ENCODE peak calls at places on chromosomes 1 and 21, in nine cellular contexts. F, G, Q, O, C, V, D, Y and B are unnamed samples.

GRCh38 chr1:45493116-45493697 is 2.2 kb upstream of the TESK2 start:
- DNase-seq in O (peak), Q (no peak), F (peak), D (peak), G (peak), Y (peak), V (no peak), C (peak), B (peak)

GRCh38 chr1:247182994-247183393 is 11.2 kb upstream of the ZNF124 start:
- DNase-seq in C (no peak), D (no peak), G (no peak), Y (no peak), V (no peak), Q (no peak), F (no peak), O (no peak), B (no peak)

GRCh38 chr1:117312453-117313138 is 54.7 kb upstream of the MAN1A2 start:
- DNase-seq in V (no peak), G (no peak), Y (peak), D (no peak), F (peak), C (no peak), O (peak), Q (no peak), B (no peak)

GRCh38 chr1:64921761-64922160 is 44.6 kb downstream of the JAK1 start:
- DNase-seq in Y (peak), O (no peak), V (no peak), D (no peak), G (no peak), C (no peak), F (no peak), Q (no peak), B (no peak)

GRCh38 chr1:45815667-45816458 is 12.5 kb downstream of the MAST2 start:
- DNase-seq in Y (no peak), Q (no peak), O (no peak), C (no peak), F (no peak), V (no peak), G (no peak), D (no peak), B (no peak)

GRCh38 chr1:116819081-116819480 is 64.9 kb downstream of the CD2 start:
- DNase-seq in V (no peak), G (no peak), F (no peak), O (no peak), C (no peak), Y (no peak), Q (no peak), D (no peak), B (no peak)

GRCh38 chr1:53112271-53112774 is 30.1 kb downstream of the SLC1A7 start:
- DNase-seq in F (no peak), Q (no peak), Y (peak), G (no peak), O (no peak), C (no peak), D (no peak), V (no peak), B (no peak)

GRCh38 chr21:28554660-28555475 is 437.8 kb downstream of the LTN1 start:
- DNase-seq in Q (no peak), V (no peak), G (no peak), C (no peak), D (no peak), O (no peak), F (no peak), Y (no peak), B (no peak)

GRCh38 chr1:233379869-233380438 is 52.4 kb downstream of the MAP3K21 start:
- DNase-seq in Y (no peak), O (no peak), V (no peak), C (no peak), F (no peak), G (no peak), Q (no peak), D (no peak), B (no peak)

GRCh38 chr1:117567435-117567834 is 38.4 kb upstream of the TENT5C start:
- DNase-seq in V (no peak), C (no peak), Q (no peak), G (no peak), F (no peak), Y (no peak), D (peak), O (no peak), B (no peak)

GRCh38 chr1:191788551-191788950 is 369.7 kb upstream of the RGS18 start:
- DNase-seq in Y (no peak), C (no peak), Q (no peak), D (no peak), V (no peak), G (no peak), F (no peak), O (no peak), B (no peak)

GRCh38 chr1:27007909-27008582 is 4.6 kb downstream of the TENT5B start:
- DNase-seq in Q (no peak), C (peak), D (peak), V (no peak), G (peak), F (no peak), Y (no peak), O (no peak), B (no peak)

GRCh38 chr1:223870617-223871574 is 25.1 kb upstream of the TP53BP2 start:
- DNase-seq in O (peak), D (no peak), V (no peak), C (no peak), Q (no peak), G (no peak), Y (no peak), F (no peak), B (no peak)

GRCh38 chr1:43875327-43875726 is 58.3 kb upstream of the ARTN start:
- DNase-seq in Y (no peak), V (no peak), Q (no peak), G (no peak), O (no peak), C (no peak), F (no peak), D (no peak), B (no peak)

GRCh38 chr1:209176866-209177430 is 406.6 kb upstream of the CAMK1G start:
- DNase-seq in G (no peak), Y (no peak), Q (no peak), V (no peak), D (no peak), F (no peak), O (no peak), C (no peak), B (no peak)

GRCh38 chr1:3473381-3473844 is 18.9 kb downstream of the ARHGEF16 start:
- DNase-seq in F (no peak), O (no peak), C (no peak), G (no peak), Q (no peak), Y (no peak), V (no peak), D (peak), B (no peak)

GRCh38 chr1:227955808-227956207 is 8.1 kb upstream of the WNT9A start:
- DNase-seq in Q (no peak), F (no peak), V (no peak), C (no peak), D (no peak), G (no peak), Y (no peak), O (no peak), B (no peak)

GRCh38 chr1:58575831-58576726 is 973 bp downstream of the TACSTD2 start:
- DNase-seq in C (no peak), O (no peak), F (no peak), G (peak), D (peak), Q (peak), V (no peak), Y (no peak), B (no peak)

GRCh38 chr1:93779540-93780121 is 98.0 kb upstream of the BCAR3 start:
- DNase-seq in D (no peak), F (no peak), Y (no peak), Q (no peak), O (no peak), C (no peak), V (no peak), G (no peak), B (no peak)

GRCh38 chr1:181114574-181115366 is 26.3 kb downstream of the IER5 start:
- DNase-seq in Y (no peak), F (no peak), G (no peak), C (no peak), V (no peak), Q (no peak), O (no peak), D (no peak), B (no peak)

GRCh38 chr1:181115367-181115684 is 26.8 kb downstream of the IER5 start:
- DNase-seq in G (no peak), Q (no peak), C (no peak), D (no peak), Y (no peak), F (no peak), V (no peak), O (no peak), B (no peak)

GRCh38 chr1:181113061-181113695 is 24.7 kb downstream of the IER5 start:
- DNase-seq in O (no peak), Q (no peak), Y (peak), G (no peak), F (no peak), C (no peak), D (no peak), V (no peak), B (peak)

GRCh38 chr1:181111559-181111958 is 23.1 kb downstream of the IER5 start:
- DNase-seq in Q (no peak), D (no peak), G (no peak), V (no peak), C (no peak), Y (peak), F (no peak), O (no peak), B (no peak)

GRCh38 chr1:181112071-181112929 is 23.8 kb downstream of the IER5 start:
- DNase-seq in D (peak), O (peak), Q (peak), C (peak), G (peak), F (no peak), Y (peak), V (peak), B (no peak)
- TF ChIP-seq POLR2AphosphoS5 in D (peak), O (no peak), Q (peak), C (peak), G (peak), F (no peak), Y (no peak), V (peak), B (peak)

GRCh38 chr1:41245659-41246058 is 3.6 kb upstream of the SCMH1 start:
- DNase-seq in G (no peak), Y (no peak), D (peak), C (no peak), O (no peak), V (no peak), F (no peak), Q (no peak), B (no peak)

GRCh38 chr1:41241748-41242644 is at the start of gene SCMH1:
- DNase-seq in Q (peak), C (peak), O (peak), D (peak), Y (no peak), V (peak), F (peak), G (peak), B (peak)

GRCh38 chr1:41239988-41240610 is 2.0 kb downstream of the SCMH1 start:
- DNase-seq in Y (peak), C (no peak), G (no peak), D (no peak), F (no peak), V (no peak), O (peak), Q (no peak), B (no peak)

GRCh38 chr1:41240806-41241747 is 1.0 kb downstream of the SCMH1 start:
- DNase-seq in Q (peak), D (peak), C (peak), F (peak), V (peak), G (peak), Y (peak), O (peak), B (peak)

GRCh38 chr1:41242645-41243171 is 602 bp upstream of the SCMH1 start:
- DNase-seq in Y (no peak), D (peak), Q (no peak), F (no peak), C (no peak), G (no peak), O (no peak), V (no peak), B (no peak)
- TF ChIP-seq POLR2AphosphoS5 in Y (no peak), D (no peak), Q (no peak), F (no peak), C (no peak), G (no peak), O (no peak), V (no peak), B (no peak)

GRCh38 chr21:45050361-45050785 is 24.0 kb upstream of the ADARB1 start:
- DNase-seq in Y (no peak), D (no peak), V (no peak), C (no peak), G (no peak), F (no peak), Q (peak), O (no peak), B (no peak)
- TF ChIP-seq POLR2AphosphoS5 in Y (no peak), D (peak), V (peak), C (peak), G (peak), F (no peak), Q (peak), O (no peak), B (no peak)

GRCh38 chr1:29757866-29758763 is 521.8 kb downstream of the PTPRU start:
- DNase-seq in Q (no peak), D (no peak), Y (no peak), C (no peak), G (no peak), O (no peak), F (no peak), V (no peak), B (no peak)

GRCh38 chr1:29762635-29763034 is 526.3 kb downstream of the PTPRU start:
- DNase-seq in O (no peak), V (no peak), G (no peak), D (no peak), Q (no peak), Y (no peak), C (no peak), F (no peak), B (no peak)

GRCh38 chr1:29758764-29759499 is 522.6 kb downstream of the PTPRU start:
- DNase-seq in C (no peak), D (no peak), V (no peak), O (no peak), Q (no peak), G (no peak), Y (no peak), F (no peak), B (no peak)

GRCh38 chr1:29761159-29761928 is 525.0 kb downstream of the PTPRU start:
- DNase-seq in Y (no peak), D (no peak), O (no peak), C (no peak), Q (no peak), V (peak), G (no peak), F (no peak), B (no peak)

GRCh38 chr1:29760165-29760564 is 523.8 kb downstream of the PTPRU start:
- DNase-seq in C (no peak), F (no peak), O (no peak), Q (no peak), G (no peak), V (no peak), Y (no peak), D (no peak), B (no peak)
- TF ChIP-seq POLR2AphosphoS5 in C (no peak), F (no peak), O (no peak), Q (no peak), G (no peak), V (no peak), Y (no peak), D (no peak), B (no peak)

DNA sequence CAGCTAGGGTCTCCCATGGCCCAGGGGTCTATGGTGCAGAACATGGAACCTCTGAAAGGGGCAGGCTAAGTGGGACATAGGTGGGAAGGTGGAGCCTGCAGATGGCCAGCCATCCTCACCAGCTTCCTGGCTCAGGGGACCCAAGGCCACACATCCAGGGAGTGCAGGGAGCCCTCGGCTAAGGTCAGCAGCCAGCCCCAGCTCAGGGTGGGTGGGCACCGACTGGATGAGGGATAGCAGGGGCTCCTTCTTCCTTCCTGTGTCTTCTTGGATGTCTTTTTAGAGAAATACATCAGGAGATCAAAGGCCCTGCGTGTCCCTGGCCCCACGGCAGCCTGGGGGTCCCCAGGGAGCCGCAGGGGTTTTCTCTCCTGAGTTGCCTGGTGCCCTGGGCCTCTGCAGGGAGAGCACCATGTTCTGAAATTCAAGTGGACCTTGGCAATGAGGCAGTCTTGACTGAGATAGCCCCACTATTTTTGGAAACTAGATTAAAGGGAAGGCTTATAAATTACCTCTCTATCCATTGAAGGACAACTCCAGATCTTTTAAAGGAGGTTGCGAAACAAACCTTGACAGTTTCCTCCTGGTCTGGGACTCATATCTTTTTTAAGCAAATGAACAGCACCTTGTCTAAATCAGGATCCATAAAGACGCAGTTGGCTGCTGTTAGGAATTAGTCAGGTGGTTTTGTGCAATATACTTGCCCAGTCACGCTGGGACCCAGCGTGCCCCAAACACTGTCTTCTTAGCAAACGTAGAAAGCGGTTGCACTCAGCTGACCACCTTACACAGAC is 242.4 kb downstream of the TOMM20 start:
- DNase-seq in D (peak), O (no peak), Q (no peak), F (no peak), C (no peak), Y (no peak), V (peak), G (no peak), B (no peak)
- TF ChIP-seq POLR2AphosphoS5 in D (peak), O (no peak), Q (no peak), F (no peak), C (peak), Y (no peak), V (peak), G (no peak), B (no peak)

DNA sequence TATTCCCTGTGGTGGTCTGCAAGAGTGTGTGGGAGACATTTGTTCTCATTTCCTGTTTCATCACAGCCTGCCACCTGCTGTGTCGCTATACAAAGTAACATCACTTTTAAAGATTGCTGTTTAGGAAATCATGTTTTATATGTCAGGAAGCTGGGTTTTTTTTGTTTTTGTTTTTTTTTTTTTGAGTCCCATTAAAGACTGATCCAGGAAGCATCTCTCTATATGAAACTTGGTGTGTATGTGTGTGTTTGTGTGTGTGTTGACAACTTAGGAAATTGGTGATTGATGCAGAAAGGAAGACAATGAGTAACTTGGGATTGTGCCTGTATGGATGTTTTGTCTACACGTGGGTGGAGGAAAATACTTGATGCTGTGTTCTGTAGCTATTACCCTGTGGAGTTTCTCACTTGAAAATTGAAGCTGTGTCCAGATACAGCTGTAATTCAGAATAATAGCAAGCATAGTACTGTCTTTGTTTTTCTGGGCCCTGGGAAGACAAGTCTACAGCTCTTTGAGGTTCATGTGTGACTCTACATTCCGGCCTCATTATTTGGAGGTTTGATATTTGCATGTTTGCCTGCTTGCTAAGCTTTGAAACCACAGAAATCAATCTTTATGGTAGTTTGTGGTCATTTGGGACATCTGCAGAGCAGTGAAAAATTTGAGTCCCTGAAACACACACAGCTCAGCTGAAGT is 47.9 kb downstream of the LAMC1 start:
- DNase-seq in Q (no peak), C (no peak), O (no peak), V (no peak), F (peak), G (no peak), Y (peak), D (no peak), B (no peak)
- TF ChIP-seq POLR2AphosphoS5 in Q (no peak), C (no peak), O (no peak), V (no peak), F (no peak), G (no peak), Y (no peak), D (no peak), B (no peak)

DNA sequence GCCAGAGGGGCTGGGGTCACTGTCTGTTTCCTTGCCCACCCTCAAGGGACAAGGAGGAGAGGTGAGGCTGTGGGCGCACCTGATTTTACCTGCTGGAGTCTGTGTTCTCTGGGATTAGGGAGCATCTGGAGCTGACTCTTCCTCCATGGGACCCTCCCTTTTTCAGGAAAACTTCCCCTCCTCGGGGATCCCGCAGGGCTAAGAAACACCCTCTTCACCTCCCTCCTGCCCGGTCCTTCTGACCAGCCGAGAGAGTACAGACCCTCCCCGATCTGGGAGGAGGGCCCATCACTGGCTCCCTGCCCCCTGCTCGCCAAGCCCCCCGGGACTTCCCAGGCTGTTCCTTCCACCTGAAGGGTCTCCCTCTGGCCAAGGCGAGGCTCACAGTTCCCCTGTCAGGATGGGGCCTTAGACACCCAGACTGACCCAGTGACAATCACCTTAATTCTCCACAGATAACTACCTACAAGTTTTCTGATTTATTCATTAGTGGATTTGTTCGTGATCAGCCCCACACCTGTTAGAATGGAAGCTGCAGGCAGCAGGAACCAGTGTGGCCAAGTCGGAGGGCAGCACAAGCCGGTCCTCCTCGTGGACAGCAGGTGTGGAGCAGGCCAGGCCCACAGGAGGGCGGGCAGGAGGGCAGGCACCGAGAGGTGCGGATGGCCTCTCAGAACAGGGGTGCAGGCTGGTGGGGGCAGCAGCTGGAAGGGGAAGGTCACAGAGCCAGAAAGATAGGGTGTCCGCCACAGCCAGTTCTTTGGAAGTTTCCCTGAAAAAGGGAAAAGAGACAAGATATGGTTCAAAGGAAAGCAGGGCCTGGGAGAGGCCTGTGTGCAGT is 15.9 kb upstream of the SAMD11 start:
- DNase-seq in G (peak), V (peak), F (peak), O (no peak), D (no peak), Q (peak), C (peak), Y (no peak), B (peak)
- TF ChIP-seq POLR2AphosphoS5 in G (no peak), V (no peak), F (no peak), O (no peak), D (no peak), Q (no peak), C (no peak), Y (no peak), B (no peak)

DNA sequence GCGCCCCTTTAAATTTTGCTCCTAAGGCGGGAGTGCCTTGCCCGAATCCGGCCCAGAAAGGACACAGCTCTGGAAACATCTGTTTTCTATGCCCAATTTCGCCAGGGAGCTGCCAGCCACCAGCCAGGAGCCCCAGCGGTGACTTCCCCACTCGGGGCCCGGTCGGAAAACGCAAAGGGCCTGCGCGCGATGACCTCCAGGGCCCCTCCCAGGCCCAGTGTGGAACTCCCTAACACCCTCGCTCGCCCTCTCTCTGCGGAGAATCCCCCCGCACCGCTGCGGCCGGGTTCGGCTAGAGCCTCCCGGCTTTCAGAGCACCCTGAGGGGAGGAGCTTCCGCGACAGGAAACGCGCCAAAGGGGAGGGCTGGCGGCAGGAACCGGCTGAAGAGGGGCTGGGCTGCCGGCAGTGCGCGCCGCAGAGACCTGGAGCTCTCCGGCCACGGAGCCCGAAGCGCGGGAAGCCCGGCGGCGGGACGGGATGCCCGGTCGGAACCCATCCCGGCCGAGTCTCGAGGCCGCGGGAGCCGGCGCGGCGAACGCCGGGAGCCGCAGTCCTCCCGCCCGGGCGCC is 505 bp downstream of the CLSPN start:
- DNase-seq in G (peak), V (peak), C (peak), Y (peak), O (peak), Q (peak), D (peak), F (peak), B (peak)
- TF ChIP-seq POLR2AphosphoS5 in G (no peak), V (peak), C (peak), Y (peak), O (peak), Q (no peak), D (peak), F (peak), B (peak)